ENCODE peak calls at places on chromosomes 5 and 9, in eight cellular contexts. W is GM12878, O is HCT116, J is HepG2, R is Panc1, Z is GM23338, F is K562, I is upper lobe of left lung. P is an unnamed sample.
A peak's percentile ranks its signal among the peaks of the same experiment; 100 is the strongest.

GRCh38 chr9:95087659-95088242 is 229.8 kb downstream of the FANCC start:
- ATAC-seq in W (peak; percentile 60), O (peak; percentile 40), J (peak; percentile 16), R (no peak), Z (peak; percentile 38), F (peak; percentile 74), I (no peak), P (no peak)

GRCh38 chr9:134624827-134625181 is 16.8 kb upstream of the COL5A1 start:
- ATAC-seq in W (no peak), O (peak; percentile 50), J (no peak), R (no peak), Z (no peak), F (no peak), I (no peak), P (no peak)

GRCh38 chr9:132241840-132242620 is 80.2 kb downstream of the NTNG2 start:
- ATAC-seq in W (peak; percentile 9), O (peak; percentile 3), J (peak; percentile 12), R (peak; percentile 5), Z (peak; percentile 13), F (no peak), I (no peak), P (no peak)

GRCh38 chr5:148414848-148415247 is 31.1 kb downstream of the FBXO38 start:
- ATAC-seq in W (no peak), O (no peak), J (no peak), R (no peak), Z (no peak), F (no peak), I (no peak), P (no peak)

GRCh38 chr5:7683753-7684152 is 167.2 kb downstream of the CFAP90 start:
- ATAC-seq in W (no peak), O (no peak), J (no peak), R (no peak), Z (peak; percentile 50), F (no peak), I (no peak), P (no peak)

GRCh38 chr9:37429441-37430285 is 7.2 kb downstream of the GRHPR start:
- ATAC-seq in W (no peak), O (no peak), J (peak; percentile 9), R (no peak), Z (no peak), F (no peak), I (no peak), P (no peak)

GRCh38 chr5:100877277-100877676 is 25.8 kb downstream of the ST8SIA4 start:
- ATAC-seq in W (no peak), O (no peak), J (no peak), R (no peak), Z (no peak), F (no peak), I (no peak), P (no peak)

GRCh38 chr5:67263656-67264055 is 67.1 kb upstream of the CD180 start:
- ATAC-seq in W (no peak), O (no peak), J (no peak), R (no peak), Z (no peak), F (no peak), I (no peak), P (no peak)

GRCh38 chr9:99039388-99040182 is 65.3 kb upstream of the TGFBR1 start:
- ATAC-seq in W (peak; percentile 83), O (no peak), J (no peak), R (no peak), Z (no peak), F (no peak), I (no peak), P (no peak)

GRCh38 chr9:31005086-31005665 is 1379.3 kb upstream of the ACO1 start:
- ATAC-seq in W (no peak), O (no peak), J (no peak), R (no peak), Z (no peak), F (no peak), I (no peak), P (no peak)

GRCh38 chr9:119601632-119602031 is 232.4 kb upstream of the BRINP1 start:
- ATAC-seq in W (no peak), O (no peak), J (no peak), R (no peak), Z (no peak), F (no peak), I (no peak), P (no peak)

GRCh38 chr5:39742916-39743315 is 318.1 kb upstream of the DAB2 start:
- ATAC-seq in W (no peak), O (no peak), J (no peak), R (no peak), Z (no peak), F (no peak), I (no peak), P (no peak)

GRCh38 chr9:137547687-137548543 is 2.3 kb downstream of the PNPLA7 start:
- ATAC-seq in W (no peak), O (no peak), J (no peak), R (no peak), Z (no peak), F (no peak), I (no peak), P (no peak)

GRCh38 chr5:77259479-77259878 is 49.0 kb downstream of the PDE8B start:
- ATAC-seq in W (peak; percentile 81), O (no peak), J (no peak), R (no peak), Z (no peak), F (no peak), I (no peak), P (no peak)

GRCh38 chr9:131709741-131710499 is 30.0 kb downstream of the RAPGEF1 start:
- ATAC-seq in W (peak; percentile 76), O (no peak), J (no peak), R (no peak), Z (peak; percentile 28), F (no peak), I (no peak), P (no peak)

GRCh38 chr5:58940446-58940845 is 357.6 kb downstream of the RAB3C start:
- ATAC-seq in W (no peak), O (no peak), J (no peak), R (no peak), Z (no peak), F (no peak), I (no peak), P (no peak)

GRCh38 chr5:29485333-29485732 is 1708.2 kb upstream of the CDH6 start:
- ATAC-seq in W (no peak), O (no peak), J (no peak), R (no peak), Z (no peak), F (no peak), I (no peak), P (no peak)

GRCh38 chr5:63963080-63963735 is 963 bp upstream of the HTR1A start:
- ATAC-seq in W (peak; percentile 92), O (no peak), J (peak; percentile 70), R (peak; percentile 80), Z (peak; percentile 6), F (peak; percentile 72), I (no peak), P (no peak)

GRCh38 chr5:114192108-114192507 is 169.8 kb upstream of the KCNN2 start:
- ATAC-seq in W (no peak), O (no peak), J (no peak), R (no peak), Z (no peak), F (no peak), I (no peak), P (no peak)

GRCh38 chr5:114191441-114191840 is 170.4 kb upstream of the KCNN2 start:
- ATAC-seq in W (no peak), O (no peak), J (no peak), R (no peak), Z (no peak), F (no peak), I (no peak), P (no peak)
- TF ChIP-seq POLR2AphosphoS5 in W (no peak), O (no peak), J (no peak), R (no peak), Z (no peak), F (no peak), I (no peak), P (no peak)

DNA sequence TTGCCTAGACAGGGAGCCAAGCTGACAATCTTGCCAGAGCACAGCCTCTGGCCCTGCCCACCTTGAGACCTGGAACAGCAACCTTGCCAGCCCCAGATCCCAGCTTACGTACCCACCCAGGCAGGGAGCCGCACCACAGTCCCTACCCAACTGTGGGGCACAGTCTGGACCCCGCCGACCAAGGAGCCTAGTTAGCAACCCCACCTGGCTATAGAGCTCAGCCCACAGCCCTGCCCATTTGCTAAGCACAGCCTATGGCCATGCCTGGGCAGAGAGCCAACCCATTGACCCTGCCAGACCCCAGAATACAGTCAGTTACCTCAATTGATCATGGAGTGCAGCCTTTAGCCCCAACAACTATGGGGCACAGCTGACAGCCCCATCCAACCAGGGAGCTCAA is 97.9 kb upstream of the SH3GL2 start:
- ATAC-seq in W (no peak), O (no peak), J (no peak), R (no peak), Z (no peak), F (no peak), I (peak; percentile 66), P (no peak)
- TF ChIP-seq POLR2AphosphoS5 in W (no peak), O (no peak), J (no peak), R (no peak), Z (no peak), F (no peak), I (no peak), P (no peak)

GRCh38 chr5:137706841-137707240 is 29.0 kb downstream of the KLHL3 start:
- ATAC-seq in W (no peak), O (no peak), J (no peak), R (no peak), Z (no peak), F (no peak), I (no peak), P (no peak)
- TF ChIP-seq POLR2AphosphoS5 in W (no peak), O (no peak), J (no peak), R (no peak), Z (no peak), F (no peak), I (no peak), P (no peak)

GRCh38 chr5:65900746-65901145 is 25.6 kb upstream of the ERBIN start:
- ATAC-seq in W (no peak), O (no peak), J (no peak), R (no peak), Z (no peak), F (no peak), I (no peak), P (no peak)

GRCh38 chr5:65902104-65902503 is 24.3 kb upstream of the ERBIN start:
- ATAC-seq in W (no peak), O (no peak), J (no peak), R (no peak), Z (no peak), F (peak; percentile 49), I (no peak), P (no peak)

GRCh38 chr5:65907138-65907537 is 19.2 kb upstream of the ERBIN start:
- ATAC-seq in W (no peak), O (no peak), J (no peak), R (no peak), Z (no peak), F (no peak), I (no peak), P (no peak)

GRCh38 chr5:65903581-65903980 is 22.8 kb upstream of the ERBIN start:
- ATAC-seq in W (no peak), O (no peak), J (no peak), R (no peak), Z (no peak), F (no peak), I (no peak), P (no peak)

DNA sequence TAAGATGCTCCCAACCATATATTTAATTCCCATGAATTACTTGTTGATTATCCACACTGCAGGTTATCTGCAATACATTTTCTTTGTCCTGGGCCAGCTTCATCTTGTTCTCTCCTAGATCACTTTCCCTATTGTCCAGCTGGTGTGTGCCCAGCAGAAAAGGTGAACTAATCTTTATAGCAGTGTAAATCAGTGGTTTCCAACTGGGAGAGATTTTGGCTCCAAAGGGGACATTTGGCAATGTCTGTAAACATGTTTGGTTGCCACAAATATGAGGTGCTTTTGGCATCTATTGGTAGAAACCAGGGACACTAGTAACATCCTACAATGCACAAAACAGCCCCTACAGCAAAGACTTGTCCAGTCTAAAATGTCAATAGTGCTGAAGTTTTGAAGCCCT is 20.1 kb upstream of the ERBIN start:
- ATAC-seq in W (no peak), O (no peak), J (no peak), R (no peak), Z (no peak), F (no peak), I (no peak), P (no peak)
- TF ChIP-seq POLR2AphosphoS5 in W (no peak), O (no peak), J (no peak), R (no peak), Z (no peak), F (no peak), I (no peak), P (no peak)

P was measured in gastroesophageal sphincter.